ENCODE peak calls at places on chromosomes 6 and 20, in five cellular contexts. W, Q, O, F and R are unnamed samples.

GRCh38 chr6:144077881-144078280 is 17.5 kb downstream of the SF3B5 start:
- DNase-seq in F (no peak), O (no peak), Q (no peak), W (no peak), R (no peak)

GRCh38 chr6:11810039-11810541 is 31.5 kb upstream of the ADTRP start:
- DNase-seq in W (peak), Q (no peak), F (peak), O (no peak), R (no peak)

GRCh38 chr6:37783025-37783825 is 36.3 kb upstream of the ZFAND3 start:
- DNase-seq in F (peak), W (peak), Q (peak), O (peak), R (no peak)

GRCh38 chr6:43942011-43942442 is 172.0 kb downstream of the VEGFA start:
- DNase-seq in O (no peak), Q (peak), W (no peak), F (no peak), R (peak)

GRCh38 chr20:9092101-9092500 is 23.2 kb downstream of the PLCB4 start:
- DNase-seq in F (no peak), Q (no peak), W (peak), O (no peak), R (no peak)

GRCh38 chr20:63635431-63636141 is 8.7 kb upstream of the GMEB2 start:
- DNase-seq in Q (no peak), O (peak), F (no peak), W (no peak), R (no peak)

GRCh38 chr6:94196891-94197290 is 777.5 kb upstream of the EPHA7 start:
- DNase-seq in Q (peak), F (no peak), O (no peak), W (no peak), R (peak)

GRCh38 chr20:59055302-59055701 is 12.7 kb upstream of the PRELID3B start:
- DNase-seq in Q (no peak), F (peak), O (peak), W (peak), R (no peak)